ENCODE peak calls at places on chromosomes 5 and 9, in five cellular contexts. U is HepG2, C is K562, Q is HCT116, H is Panc1. G is an unnamed sample.

GRCh38 chr5:88691945-88692868 is 190.8 kb downstream of the MEF2C start:
- ATAC-seq in U (peak; percentile 31), C (peak; percentile 18), Q (no peak), H (no peak), G (no peak)

GRCh38 chr5:141915881-141916336 is 7.8 kb upstream of the DELE1 start:
- ATAC-seq in U (peak; percentile 31), C (no peak), Q (peak; percentile 74), H (peak; percentile 46), G (no peak)

GRCh38 chr5:150052326-150053230 is 33.8 kb downstream of the CSF1R start:
- ATAC-seq in U (no peak), C (no peak), Q (no peak), H (no peak), G (no peak)

GRCh38 chr5:167970002-167970401 is 321.4 kb upstream of the WWC1 start:
- ATAC-seq in U (no peak), C (no peak), Q (no peak), H (no peak), G (no peak)

GRCh38 chr5:10399839-10400238 is 41.8 kb upstream of the ROPN1L start:
- ATAC-seq in U (no peak), C (no peak), Q (no peak), H (no peak), G (no peak)

GRCh38 chr5:9347541-9348295 is 198.2 kb downstream of the SEMA5A start:
- ATAC-seq in U (no peak), C (no peak), Q (no peak), H (no peak), G (no peak)

GRCh38 chr9:85172001-85172978 is 502.8 kb downstream of the NTRK2 start:
- ATAC-seq in U (no peak), C (no peak), Q (no peak), H (no peak), G (no peak)

GRCh38 chr9:79976501-79977444 is 405.0 kb downstream of the TLE4 start:
- ATAC-seq in U (no peak), C (no peak), Q (no peak), H (no peak), G (no peak)

GRCh38 chr9:120863833-120864232 is 13.2 kb downstream of the PHF19 start:
- ATAC-seq in U (peak; percentile 16), C (no peak), Q (no peak), H (no peak), G (no peak)

GRCh38 chr5:180486636-180487149 is 7.5 kb upstream of the CNOT6 start:
- ATAC-seq in U (no peak), C (no peak), Q (no peak), H (no peak), G (no peak)

GRCh38 chr9:75624984-75625383 is 265.5 kb upstream of the PCSK5 start:
- ATAC-seq in U (no peak), C (no peak), Q (no peak), H (no peak), G (no peak)

GRCh38 chr9:14075218-14075617 is 238.7 kb downstream of the NFIB start:
- ATAC-seq in U (no peak), C (no peak), Q (no peak), H (no peak), G (no peak)

GRCh38 chr5:55535199-55535905 is 588 bp upstream of the PLPP1 start:
- ATAC-seq in U (peak; percentile 25), C (peak; percentile 26), Q (peak; percentile 49), H (peak; percentile 67), G (peak; percentile 50)

GRCh38 chr9:93468763-93469456 is 15.5 kb upstream of the FAM120AOS start:
- ATAC-seq in U (no peak), C (peak; percentile 27), Q (no peak), H (no peak), G (peak; percentile 46)

GRCh38 chr9:94888775-94889174 is 162.3 kb downstream of the AOPEP start:
- ATAC-seq in U (no peak), C (no peak), Q (no peak), H (no peak), G (no peak)

GRCh38 chr5:1330146-1330846 is 14.6 kb downstream of the CLPTM1L start:
- ATAC-seq in U (no peak), C (no peak), Q (no peak), H (no peak), G (no peak)

GRCh38 chr9:127388037-127388855 is 8.7 kb upstream of the SLC2A8 start:
- ATAC-seq in U (peak; percentile 90), C (peak; percentile 83), Q (peak; percentile 88), H (peak; percentile 95), G (peak; percentile 88)

GRCh38 chr5:142222881-142223558 is 101.8 kb downstream of the SPRY4 start:
- ATAC-seq in U (no peak), C (peak; percentile 42), Q (peak; percentile 51), H (no peak), G (no peak)

GRCh38 chr9:19155106-19155999 is 28.1 kb upstream of the PLIN2 start:
- ATAC-seq in U (peak; percentile 27), C (no peak), Q (no peak), H (no peak), G (no peak)

GRCh38 chr5:83711982-83712601 is 8.6 kb downstream of the HAPLN1 start:
- ATAC-seq in U (no peak), C (peak; percentile 69), Q (peak; percentile 71), H (no peak), G (no peak)

GRCh38 chr9:127716412-127716811 is 533 bp downstream of the TTC16 start:
- ATAC-seq in U (peak; percentile 41), C (no peak), Q (no peak), H (no peak), G (no peak)

GRCh38 chr9:96344458-96345180 is 38.9 kb downstream of the SLC35D2 start:
- ATAC-seq in U (no peak), C (peak; percentile 77), Q (peak; percentile 35), H (peak; percentile 49), G (peak; percentile 93)

GRCh38 chr9:26148128-26148527 is 469.9 kb upstream of the TUSC1 start:
- ATAC-seq in U (no peak), C (no peak), Q (no peak), H (no peak), G (no peak)

GRCh38 chr5:59008816-59009473 is 426.1 kb downstream of the RAB3C start:
- ATAC-seq in U (no peak), C (no peak), Q (no peak), H (no peak), G (no peak)

DNA sequence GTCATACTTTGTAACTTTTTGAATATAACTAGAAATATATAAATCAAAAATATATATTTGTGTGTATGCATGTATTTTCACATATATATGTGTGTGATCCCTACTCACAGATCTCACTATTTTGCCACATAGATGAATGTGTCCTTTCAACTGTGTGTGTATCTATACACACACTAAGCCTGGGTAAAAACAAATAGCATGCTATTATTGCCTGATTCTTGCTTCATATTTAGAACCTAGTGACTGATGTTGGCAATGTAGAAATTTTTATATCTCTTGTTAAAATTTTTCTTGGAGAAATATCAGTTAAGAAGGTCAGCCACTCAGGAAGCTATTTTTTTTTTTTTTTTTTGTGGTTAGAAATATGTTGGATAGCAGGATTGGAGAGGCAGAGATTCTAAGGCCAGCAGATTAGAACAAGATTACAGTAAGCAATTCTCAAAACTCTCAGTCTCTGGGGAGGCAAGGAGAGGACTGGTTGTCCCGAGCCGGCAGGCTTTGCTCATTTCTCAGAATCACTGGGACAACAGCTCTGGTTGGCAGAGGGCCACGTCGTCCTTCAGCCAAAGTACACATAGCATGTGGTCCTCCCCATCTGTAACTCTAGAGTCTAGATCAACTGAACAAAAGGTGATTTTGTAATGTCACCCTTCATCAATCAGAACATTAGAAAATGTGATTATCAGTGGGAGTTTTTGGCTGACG is 19.7 kb downstream of the C6 start:
- ATAC-seq in U (peak; percentile 75), C (no peak), Q (no peak), H (no peak), G (peak; percentile 94)
- H3K27ac ChIP-seq in U (no peak overlapping the region), C (no peak overlapping the region), Q (no peak overlapping the region), H (no peak overlapping the region), G (peak overlapping the region; percentile 39)

DNA sequence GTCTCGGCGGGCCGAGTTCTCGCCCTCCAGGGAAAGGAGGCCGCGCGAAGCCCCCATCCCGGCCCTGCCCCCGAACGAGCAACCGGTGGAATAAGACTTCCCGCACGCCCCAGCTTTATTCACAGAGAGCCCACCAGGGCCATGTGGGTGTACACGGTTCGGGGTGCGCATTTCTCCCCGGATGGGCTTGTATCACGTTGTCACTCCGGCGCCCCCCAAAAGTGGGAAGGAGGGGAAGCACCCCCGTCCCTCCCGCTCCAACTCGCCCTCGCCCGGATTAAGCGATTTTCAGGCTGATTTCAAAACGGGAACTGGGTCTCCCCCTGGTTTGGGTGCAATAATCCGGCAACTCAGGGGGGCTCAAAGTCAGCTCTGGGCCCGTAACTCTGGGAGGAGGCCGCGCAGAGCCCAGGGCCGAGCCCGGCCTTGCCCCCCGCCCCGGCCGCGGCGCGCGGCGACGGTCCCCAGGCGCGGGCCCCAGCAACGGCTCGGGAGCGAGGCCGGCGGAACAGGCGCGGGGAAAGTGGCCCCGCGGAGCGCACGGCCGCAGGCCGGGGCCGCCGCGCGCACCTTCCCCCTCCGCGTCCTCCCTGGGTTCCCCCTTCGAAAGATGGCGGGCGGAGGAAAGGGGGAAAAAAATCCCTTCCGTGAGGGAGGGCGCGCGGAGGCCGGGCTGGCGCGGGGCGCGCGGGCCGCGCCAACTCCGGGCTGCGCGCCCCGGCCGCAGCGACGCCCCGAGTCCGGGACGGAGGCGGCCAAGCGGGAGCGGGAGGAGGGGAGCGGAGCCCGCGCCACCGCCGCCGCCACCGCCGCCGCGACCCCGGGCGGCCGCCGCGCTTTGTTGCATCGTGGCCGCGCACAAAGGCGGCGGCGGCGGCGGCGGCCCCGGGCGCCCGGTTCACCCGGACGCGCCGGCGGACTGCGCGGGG is 639 bp downstream of the BRD3 start:
- ATAC-seq in U (no peak), C (peak; percentile 24), Q (no peak), H (peak; percentile 31), G (peak; percentile 26)
- TF ChIP-seq POLR2AphosphoS5 in U (no peak), C (no peak), Q (no peak), H (no peak), G (no peak)

GRCh38 chr9:133730994-133731715 is 7.0 kb downstream of the SARDH start:
- ATAC-seq in U (no peak), C (no peak), Q (no peak), H (no peak), G (no peak)
- H3K27ac ChIP-seq in U (no peak overlapping the region), C (no peak overlapping the region), Q (no peak overlapping the region), H (no peak overlapping the region), G (no peak overlapping the region)

GRCh38 chr5:138467711-138468132 is 2.4 kb downstream of the EGR1 start:
- ATAC-seq in U (no peak), C (no peak), Q (no peak), H (no peak), G (no peak)
- TF ChIP-seq POLR2AphosphoS5 in U (no peak), C (no peak), Q (peak; percentile 75), H (no peak), G (no peak)

G was measured in gastroesophageal sphincter.